ENCODE peak calls at places on chromosomes 3 and 15, in six cellular contexts. L, E, Q, A, Y and X are unnamed samples.

GRCh38 chr3:129224984-129225393 is 24.4 kb upstream of the COPG1 start:
- DNase-seq in L (peak), E (no peak), Q (peak), A (no peak), Y (peak), X (peak)

GRCh38 chr3:106093616-106094015 is 224.8 kb upstream of the CBLB start:
- DNase-seq in L (no peak), E (no peak), Q (no peak), A (no peak), Y (no peak), X (no peak)

GRCh38 chr15:31977138-31977537 is 53.2 kb upstream of the CHRNA7 start:
- DNase-seq in L (no peak), E (no peak), Q (no peak), A (no peak), Y (no peak), X (no peak)

GRCh38 chr15:41585140-41586047 is 26.4 kb downstream of the TYRO3 start:
- DNase-seq in L (peak), E (peak), Q (peak), A (peak), Y (peak), X (peak)

GRCh38 chr3:23959147-23959900 is 14.2 kb downstream of the NR1D2 start:
- DNase-seq in L (peak), E (peak), Q (peak), A (peak), Y (peak), X (peak)

GRCh38 chr15:48126667-48127355 is 6.0 kb downstream of the SLC24A5 start:
- DNase-seq in L (no peak), E (no peak), Q (no peak), A (no peak), Y (no peak), X (no peak)

GRCh38 chr3:53775018-53775417 is 71.2 kb downstream of the CHDH start:
- DNase-seq in L (no peak), E (no peak), Q (no peak), A (no peak), Y (no peak), X (no peak)

GRCh38 chr3:39383913-39384664 is 919 bp downstream of the SLC25A38 start:
- DNase-seq in L (peak), E (peak), Q (peak), A (no peak), Y (peak), X (peak)

GRCh38 chr3:194487289-194488006 is 646 bp upstream of the ATP13A3 start:
- DNase-seq in L (no peak), E (no peak), Q (peak), A (no peak), Y (peak), X (no peak)